ENCODE peak calls at places on chromosomes 4 and X, in six cellular contexts. One of them, this sample, is unnamed.

GRCh38 chrX:50952406-50952805 is 41.9 kb downstream of the BMP15 start:
- ATAC-seq in A549: no peak
- ATAC-seq in GM12878: no peak
- ATAC-seq in upper lobe of left lung: no peak
- ATAC-seq in K562: no peak
- ATAC-seq in HepG2: no peak
- ATAC-seq in this sample: no peak

GRCh38 chr4:57265831-57266582 is 155.8 kb upstream of the IGFBP7 start:
- ATAC-seq in HepG2: no peak
- ATAC-seq in GM12878: no peak
- ATAC-seq in upper lobe of left lung: no peak
- ATAC-seq in K562: no peak
- ATAC-seq in A549: no peak
- ATAC-seq in this sample: no peak

GRCh38 chr4:177505171-177505615 is 63.0 kb upstream of the AGA start:
- ATAC-seq in A549: no peak
- ATAC-seq in GM12878: peak; percentile 42
- ATAC-seq in upper lobe of left lung: no peak
- ATAC-seq in HepG2: peak; percentile 64
- ATAC-seq in K562: peak; percentile 89
- ATAC-seq in this sample: no peak

GRCh38 chrX:45774961-45775360 is 574.3 kb upstream of the DIPK2B start:
- ATAC-seq in upper lobe of left lung: peak; percentile 75
- ATAC-seq in A549: no peak
- ATAC-seq in GM12878: no peak
- ATAC-seq in K562: no peak
- ATAC-seq in HepG2: no peak
- ATAC-seq in this sample: no peak

GRCh38 chr4:30443289-30443688 is 276.9 kb upstream of the PCDH7 start:
- ATAC-seq in GM12878: no peak
- ATAC-seq in upper lobe of left lung: no peak
- ATAC-seq in HepG2: no peak
- ATAC-seq in K562: no peak
- ATAC-seq in A549: no peak
- ATAC-seq in this sample: no peak

GRCh38 chrX:154043003-154043402 is 23.3 kb upstream of the IRAK1 start:
- ATAC-seq in A549: no peak
- ATAC-seq in GM12878: no peak
- ATAC-seq in K562: no peak
- ATAC-seq in upper lobe of left lung: peak; percentile 56
- ATAC-seq in HepG2: no peak
- ATAC-seq in this sample: peak; percentile 47

GRCh38 chr4:38565271-38566199 is 98.5 kb upstream of the KLF3 start:
- ATAC-seq in upper lobe of left lung: peak; percentile 8
- ATAC-seq in HepG2: peak; percentile 32
- ATAC-seq in GM12878: no peak
- ATAC-seq in K562: peak; percentile 81
- ATAC-seq in A549: no peak
- ATAC-seq in this sample: peak; percentile 40

GRCh38 chr4:180380733-180381132 is 1862.5 kb upstream of the TENM3 start:
- ATAC-seq in A549: peak; percentile 47
- ATAC-seq in GM12878: no peak
- ATAC-seq in HepG2: no peak
- ATAC-seq in upper lobe of left lung: no peak
- ATAC-seq in K562: no peak
- ATAC-seq in this sample: no peak

GRCh38 chr4:156765277-156765676 is 206.3 kb downstream of the PDGFC start:
- ATAC-seq in K562: no peak
- ATAC-seq in upper lobe of left lung: no peak
- ATAC-seq in HepG2: peak; percentile 63
- ATAC-seq in GM12878: no peak
- ATAC-seq in A549: no peak
- ATAC-seq in this sample: no peak

GRCh38 chr4:167233523-167234387 is 539 bp downstream of the SPOCK3 start:
- ATAC-seq in A549: peak; percentile 70
- ATAC-seq in K562: no peak
- ATAC-seq in HepG2: peak; percentile 70
- ATAC-seq in upper lobe of left lung: peak; percentile 44
- ATAC-seq in GM12878: peak; percentile 92
- ATAC-seq in this sample: peak; percentile 25

GRCh38 chr4:171644430-171645057 is 168.7 kb upstream of the GALNTL6 start:
- ATAC-seq in GM12878: peak; percentile 86
- ATAC-seq in K562: no peak
- ATAC-seq in HepG2: no peak
- ATAC-seq in A549: no peak
- ATAC-seq in upper lobe of left lung: no peak
- ATAC-seq in this sample: no peak

GRCh38 chr4:174214102-174214878 is 69.2 kb downstream of the FBXO8 start:
- ATAC-seq in HepG2: no peak
- ATAC-seq in upper lobe of left lung: no peak
- ATAC-seq in A549: no peak
- ATAC-seq in GM12878: peak; percentile 63
- ATAC-seq in K562: no peak
- ATAC-seq in this sample: no peak

GRCh38 chr4:46927201-46927600 is 18.2 kb upstream of the COX7B2 start:
- ATAC-seq in GM12878: no peak
- ATAC-seq in upper lobe of left lung: no peak
- ATAC-seq in HepG2: no peak
- ATAC-seq in A549: no peak
- ATAC-seq in K562: no peak
- ATAC-seq in this sample: no peak

GRCh38 chrX:76919761-76920160 is 492.3 kb downstream of the MAGEE1 start:
- ATAC-seq in K562: no peak
- ATAC-seq in A549: no peak
- ATAC-seq in GM12878: no peak
- ATAC-seq in HepG2: no peak
- ATAC-seq in upper lobe of left lung: no peak
- ATAC-seq in this sample: no peak

GRCh38 chr4:120536884-120537283 is 385.6 kb downstream of the PRDM5 start:
- ATAC-seq in GM12878: no peak
- ATAC-seq in A549: no peak
- ATAC-seq in upper lobe of left lung: no peak
- ATAC-seq in K562: no peak
- ATAC-seq in HepG2: no peak
- ATAC-seq in this sample: no peak

GRCh38 chr4:173578956-173579355 is 48.9 kb upstream of the HAND2 start:
- ATAC-seq in HepG2: no peak
- ATAC-seq in A549: no peak
- ATAC-seq in upper lobe of left lung: no peak
- ATAC-seq in GM12878: no peak
- ATAC-seq in K562: no peak
- ATAC-seq in this sample: no peak

GRCh38 chrX:72644946-72645345 is 69.2 kb downstream of the PHKA1 start:
- ATAC-seq in A549: no peak
- ATAC-seq in upper lobe of left lung: no peak
- ATAC-seq in GM12878: no peak
- ATAC-seq in HepG2: no peak
- ATAC-seq in K562: no peak
- ATAC-seq in this sample: no peak

GRCh38 chr4:137922721-137923120 is 319.4 kb downstream of the SLC7A11 start:
- ATAC-seq in HepG2: no peak
- ATAC-seq in GM12878: no peak
- ATAC-seq in K562: no peak
- ATAC-seq in A549: no peak
- ATAC-seq in upper lobe of left lung: no peak
- ATAC-seq in this sample: no peak

GRCh38 chrX:40095588-40096394 is 2.0 kb downstream of the BCOR start:
- ATAC-seq in GM12878: peak; percentile 2
- ATAC-seq in HepG2: no peak
- ATAC-seq in upper lobe of left lung: peak; percentile 35
- ATAC-seq in A549: no peak
- ATAC-seq in K562: no peak
- ATAC-seq in this sample: no peak

GRCh38 chr4:39682133-39682532 is 15.8 kb upstream of the UBE2K start:
- ATAC-seq in HepG2: no peak
- ATAC-seq in A549: no peak
- ATAC-seq in K562: no peak
- ATAC-seq in upper lobe of left lung: peak; percentile 64
- ATAC-seq in GM12878: peak; percentile 87
- ATAC-seq in this sample: no peak

GRCh38 chrX:110087485-110088356 is 84.8 kb downstream of the TMEM164 start:
- ATAC-seq in GM12878: no peak
- ATAC-seq in A549: peak; percentile 96
- ATAC-seq in upper lobe of left lung: peak; percentile 61
- ATAC-seq in K562: peak; percentile 55
- ATAC-seq in HepG2: no peak
- ATAC-seq in this sample: no peak

GRCh38 chrX:51598899-51599298 is 19.8 kb downstream of the CENPVL3 start:
- ATAC-seq in K562: no peak
- ATAC-seq in A549: no peak
- ATAC-seq in upper lobe of left lung: no peak
- ATAC-seq in HepG2: no peak
- ATAC-seq in GM12878: no peak
- ATAC-seq in this sample: no peak

GRCh38 chr4:147052361-147052760 is 106.7 kb upstream of the TTC29 start:
- ATAC-seq in A549: no peak
- ATAC-seq in upper lobe of left lung: no peak
- ATAC-seq in HepG2: no peak
- ATAC-seq in K562: no peak
- ATAC-seq in GM12878: no peak
- ATAC-seq in this sample: no peak

GRCh38 chrX:14003876-14004425 is 25.7 kb downstream of the GEMIN8 start:
- ATAC-seq in HepG2: no peak
- ATAC-seq in A549: no peak
- ATAC-seq in upper lobe of left lung: no peak
- ATAC-seq in GM12878: peak; percentile 54
- ATAC-seq in K562: no peak
- ATAC-seq in this sample: no peak

DNA sequence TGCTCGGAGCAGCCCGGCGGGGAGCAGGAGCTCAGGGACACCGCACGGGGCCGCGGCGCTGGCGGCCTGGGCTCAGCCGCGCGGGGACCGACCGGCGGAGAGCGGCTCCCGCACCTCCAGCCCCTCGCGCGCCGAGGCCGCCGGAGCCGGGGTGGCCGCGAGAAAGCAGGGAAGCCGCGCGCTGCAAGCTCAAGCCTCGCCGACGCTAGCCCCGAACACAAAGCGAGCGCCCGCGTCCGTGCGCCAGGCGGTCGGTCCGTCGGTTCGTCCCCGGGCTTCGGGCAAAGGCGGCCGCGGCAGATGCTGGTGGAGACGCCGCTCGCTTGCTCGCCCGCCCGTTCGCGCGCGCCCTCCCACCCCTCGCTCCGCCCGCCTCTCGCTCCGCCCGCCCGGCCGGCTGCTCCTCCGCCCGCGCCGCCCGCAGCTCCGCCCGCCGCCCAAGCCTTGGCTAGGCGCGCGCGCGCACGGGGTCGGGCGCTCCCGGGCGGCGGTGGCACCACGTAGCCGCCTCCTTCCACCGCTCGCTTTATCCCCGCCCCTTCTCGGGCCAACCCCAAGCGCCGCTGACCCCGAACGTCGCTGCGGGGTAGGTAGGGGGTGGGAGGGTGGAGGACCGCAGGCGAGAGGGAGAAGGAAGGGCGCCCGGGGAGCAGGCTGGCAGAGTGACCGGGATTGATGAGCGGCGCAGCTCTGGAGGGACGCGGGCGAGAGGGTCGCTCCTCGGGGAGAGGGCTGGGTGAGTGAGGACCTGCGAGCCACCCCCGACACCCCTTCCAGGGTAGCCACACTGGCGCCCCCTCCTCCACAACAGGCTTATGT is at the start of gene TSPAN5:
- ATAC-seq in HepG2: peak; percentile 95
- ATAC-seq in A549: peak; percentile 87
- ATAC-seq in K562: peak; percentile 93
- ATAC-seq in upper lobe of left lung: peak; percentile 96
- ATAC-seq in GM12878: peak; percentile 84
- ATAC-seq in this sample: peak; percentile 94
- TF ChIP-seq EP300 in HepG2: no peak
- TF ChIP-seq EP300 in A549: no peak
- TF ChIP-seq EP300 in K562: no peak
- TF ChIP-seq EP300 in upper lobe of left lung: no peak
- TF ChIP-seq EP300 in GM12878: no peak
- TF ChIP-seq EP300 in this sample: no peak

GRCh38 chrX:11438767-11439166 is 145.6 kb downstream of the AMELX start:
- ATAC-seq in HepG2: no peak
- ATAC-seq in K562: no peak
- ATAC-seq in GM12878: no peak
- ATAC-seq in A549: no peak
- ATAC-seq in upper lobe of left lung: no peak
- ATAC-seq in this sample: peak; percentile 78
- H3K27ac ChIP-seq in HepG2: no peak overlapping the region
- H3K27ac ChIP-seq in K562: no peak overlapping the region
- H3K27ac ChIP-seq in GM12878: no peak overlapping the region
- H3K27ac ChIP-seq in A549: no peak overlapping the region
- H3K27ac ChIP-seq in upper lobe of left lung: no peak overlapping the region
- H3K27ac ChIP-seq in this sample: peak overlapping the region; percentile 74

DNA sequence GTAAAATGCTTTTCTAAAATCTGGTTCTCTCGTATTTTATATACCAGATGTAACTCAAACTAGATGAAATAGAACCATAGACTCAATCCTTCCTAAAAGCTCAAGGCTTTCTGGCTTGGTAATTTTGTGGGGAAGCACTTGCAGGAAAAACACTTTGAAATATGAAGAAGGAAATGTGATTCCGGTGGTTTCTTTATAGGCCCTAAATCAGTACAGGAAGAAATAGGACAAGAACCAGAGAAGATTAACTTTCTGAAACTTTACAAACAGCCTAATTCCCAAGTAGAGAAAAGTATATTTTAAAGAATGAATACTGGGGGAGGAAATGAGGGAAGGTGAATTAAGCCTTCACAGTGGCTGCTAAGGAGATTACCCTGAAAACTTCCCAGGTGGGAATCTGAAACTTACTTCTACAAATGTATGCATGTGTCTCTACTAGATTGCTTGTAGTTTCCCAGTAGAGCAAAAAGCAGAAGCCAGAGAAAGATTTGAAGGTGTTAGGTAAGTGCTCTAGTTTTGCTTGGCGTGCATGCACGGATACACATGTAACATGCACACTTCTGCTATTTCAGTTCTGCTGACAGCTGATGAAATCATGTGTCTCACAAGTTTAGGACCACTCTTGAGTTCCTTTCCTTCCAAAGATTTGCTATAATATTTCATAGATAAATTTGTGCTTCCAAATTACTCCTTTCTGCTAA is 92.1 kb downstream of the AFF1 start:
- ATAC-seq in A549: no peak
- ATAC-seq in HepG2: no peak
- ATAC-seq in GM12878: peak; percentile 92
- ATAC-seq in K562: no peak
- ATAC-seq in upper lobe of left lung: peak; percentile 19
- ATAC-seq in this sample: no peak
- H3K4me1 ChIP-seq in A549: peaks cover 64% of the 10 kb centered on the region
- H3K4me1 ChIP-seq in HepG2: peaks cover 40% of the 10 kb centered on the region
- H3K4me1 ChIP-seq in GM12878: peaks cover 46% of the 10 kb centered on the region
- H3K4me1 ChIP-seq in K562: peaks cover 56% of the 10 kb centered on the region
- H3K4me1 ChIP-seq in upper lobe of left lung: peaks cover 88% of the 10 kb centered on the region
- H3K4me1 ChIP-seq in this sample: peaks cover 99% of the 10 kb centered on the region

GRCh38 chr4:149311076-149311475 is 504.6 kb downstream of the IQCM start:
- ATAC-seq in HepG2: no peak
- ATAC-seq in GM12878: no peak
- ATAC-seq in A549: no peak
- ATAC-seq in upper lobe of left lung: no peak
- ATAC-seq in K562: no peak
- ATAC-seq in this sample: no peak

DNA sequence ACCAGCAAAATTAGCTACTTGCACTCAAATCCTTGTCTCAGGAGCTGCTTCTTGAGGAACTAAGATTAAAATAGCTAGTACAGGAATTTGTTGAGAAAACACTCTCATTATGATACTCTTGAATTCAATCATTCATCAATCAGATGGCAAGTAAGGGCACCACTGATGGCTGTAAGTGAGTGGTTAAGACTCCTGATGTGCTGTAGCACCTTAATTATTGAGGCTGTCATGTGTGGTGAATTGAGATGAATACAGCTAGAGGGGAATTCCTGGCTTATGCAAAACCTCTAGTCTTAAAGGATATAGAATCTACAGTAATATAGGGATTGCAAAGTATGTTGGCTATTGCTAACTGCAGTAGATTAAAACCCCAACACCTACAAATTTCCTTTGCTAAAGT is 509.1 kb downstream of the IQCM start:
- ATAC-seq in HepG2: no peak
- ATAC-seq in A549: no peak
- ATAC-seq in GM12878: peak; percentile 87
- ATAC-seq in upper lobe of left lung: no peak
- ATAC-seq in K562: no peak
- ATAC-seq in this sample: no peak
- TF ChIP-seq EP300 in HepG2: no peak
- TF ChIP-seq EP300 in A549: no peak
- TF ChIP-seq EP300 in GM12878: no peak
- TF ChIP-seq EP300 in upper lobe of left lung: no peak
- TF ChIP-seq EP300 in K562: no peak
- TF ChIP-seq EP300 in this sample: no peak